ENCODE peak calls at places on chromosome 20, in nine cellular contexts. I, S, Q, K, O, C, J, Z and M are unnamed samples.

GRCh38 chr20:37279820-37280219 is 9.6 kb upstream of the MANBAL start:
- DNase-seq in I (no peak), S (no peak), Q (no peak), K (no peak), O (no peak), C (no peak), J (no peak), Z (no peak), M (no peak)

GRCh38 chr20:11271920-11272594 is 598.3 kb upstream of the JAG1 start:
- DNase-seq in I (no peak), S (no peak), Q (no peak), K (no peak), O (no peak), C (no peak), J (no peak), Z (no peak), M (no peak)

GRCh38 chr20:60481051-60481741 is 523.0 kb downstream of the CDH26 start:
- DNase-seq in I (no peak), S (peak), Q (no peak), K (no peak), O (peak), C (no peak), J (no peak), Z (no peak), M (no peak)

GRCh38 chr20:8176276-8176675 is 44.2 kb downstream of the PLCB1 start:
- DNase-seq in I (no peak), S (no peak), Q (no peak), K (no peak), O (no peak), C (no peak), J (no peak), Z (no peak), M (no peak)

GRCh38 chr20:33370296-33370695 is 31.0 kb downstream of the CDK5RAP1 start:
- DNase-seq in I (no peak), S (no peak), Q (no peak), K (no peak), O (no peak), C (no peak), J (no peak), Z (peak), M (no peak)

GRCh38 chr20:32526561-32526960 is 58.6 kb downstream of the NOL4L start:
- DNase-seq in I (no peak), S (peak), Q (no peak), K (no peak), O (no peak), C (peak), J (no peak), Z (no peak), M (no peak)

GRCh38 chr20:37992802-37993538 is 40.3 kb downstream of the TTI1 start:
- DNase-seq in I (no peak), S (no peak), Q (no peak), K (peak), O (peak), C (peak), J (no peak), Z (no peak), M (peak)

GRCh38 chr20:24782801-24783630 is 166.1 kb upstream of the CST7 start:
- DNase-seq in I (peak), S (peak), Q (no peak), K (no peak), O (peak), C (no peak), J (peak), Z (no peak), M (no peak)

GRCh38 chr20:33000802-33001466 is 3.3 kb downstream of the SUN5 start:
- DNase-seq in I (no peak), S (no peak), Q (peak), K (no peak), O (no peak), C (no peak), J (no peak), Z (no peak), M (no peak)

GRCh38 chr20:32577657-32578056 is 7.5 kb downstream of the NOL4L start:
- DNase-seq in I (no peak), S (no peak), Q (no peak), K (no peak), O (no peak), C (no peak), J (no peak), Z (no peak), M (no peak)

GRCh38 chr20:24465730-24466129 is 3.7 kb upstream of the SYNDIG1 start:
- DNase-seq in I (peak), S (no peak), Q (no peak), K (no peak), O (no peak), C (no peak), J (no peak), Z (no peak), M (no peak)

GRCh38 chr20:45288376-45288775 is 18.3 kb upstream of the RBPJL start:
- DNase-seq in I (no peak), S (no peak), Q (no peak), K (no peak), O (no peak), C (no peak), J (no peak), Z (no peak), M (no peak)

GRCh38 chr20:60138263-60139127 is 180.3 kb downstream of the CDH26 start:
- DNase-seq in I (no peak), S (peak), Q (peak), K (peak), O (peak), C (no peak), J (no peak), Z (peak), M (no peak)

GRCh38 chr20:45965169-45966002 is 6.6 kb downstream of the ZNF335 start:
- DNase-seq in I (peak), S (peak), Q (peak), K (no peak), O (peak), C (peak), J (no peak), Z (no peak), M (no peak)

GRCh38 chr20:11459090-11459877 is 458.4 kb upstream of the BTBD3 start:
- DNase-seq in I (no peak), S (no peak), Q (no peak), K (no peak), O (no peak), C (peak), J (no peak), Z (no peak), M (no peak)

GRCh38 chr20:4787069-4787468 is 65.4 kb downstream of the PRND start:
- DNase-seq in I (no peak), S (no peak), Q (no peak), K (no peak), O (no peak), C (no peak), J (no peak), Z (no peak), M (peak)

GRCh38 chr20:43508604-43509040 is 1.1 kb downstream of the L3MBTL1 start:
- DNase-seq in I (no peak), S (no peak), Q (no peak), K (no peak), O (no peak), C (no peak), J (no peak), Z (no peak), M (no peak)

GRCh38 chr20:46771195-46771588 is 61.7 kb downstream of the SLC2A10 start:
- DNase-seq in I (no peak), S (no peak), Q (no peak), K (no peak), O (no peak), C (no peak), J (no peak), Z (no peak), M (no peak)

GRCh38 chr20:12166053-12166717 is 248.5 kb downstream of the BTBD3 start:
- DNase-seq in I (no peak), S (no peak), Q (peak), K (no peak), O (no peak), C (no peak), J (peak), Z (no peak), M (peak)

GRCh38 chr20:25148982-25149846 is 46.3 kb upstream of the ENTPD6 start:
- DNase-seq in I (no peak), S (no peak), Q (no peak), K (no peak), O (no peak), C (no peak), J (no peak), Z (no peak), M (no peak)

GRCh38 chr20:51665543-51666118 is 102.6 kb downstream of the ATP9A start:
- DNase-seq in I (no peak), S (no peak), Q (no peak), K (no peak), O (no peak), C (no peak), J (no peak), Z (no peak), M (no peak)
- TF ChIP-seq CTCF in I (no peak), S (no peak), Q (no peak), K (no peak), O (no peak), C (no peak), J (no peak), Z (no peak), M (no peak)

GRCh38 chr20:51616060-51616459 is 73.5 kb upstream of the NFATC2 start:
- DNase-seq in I (no peak), S (no peak), Q (no peak), K (peak), O (no peak), C (peak), J (no peak), Z (no peak), M (no peak)
- TF ChIP-seq CTCF in I (no peak), S (no peak), Q (no peak), K (peak), O (no peak), C (peak), J (peak), Z (no peak), M (no peak)

GRCh38 chr20:63864545-63864977 is 509 bp upstream of the TPD52L2 start:
- DNase-seq in I (no peak), S (no peak), Q (no peak), K (no peak), O (no peak), C (no peak), J (no peak), Z (no peak), M (no peak)
- TF ChIP-seq CTCF in I (no peak), S (no peak), Q (no peak), K (no peak), O (peak), C (no peak), J (no peak), Z (peak), M (no peak)

GRCh38 chr20:49936153-49937022 is at the start of gene RNF114:
- DNase-seq in I (peak), S (peak), Q (peak), K (peak), O (peak), C (peak), J (peak), Z (peak), M (peak)
- TF ChIP-seq CTCF in I (no peak), S (no peak), Q (no peak), K (no peak), O (no peak), C (no peak), J (no peak), Z (no peak), M (no peak)